ENCODE peak calls at places on chromosomes 1 and 21, in four cellular contexts. E is activated gamma-delta T cell treated with Interleukin-2 at 50 U/mL for 16 hours; F is activated B cell treated with CpG ODN at 0.5 μM for 24 hours; N is activated CD4-positive, alpha-beta T cell treated with anti-CD3 and anti-CD28 coated beads, Interleukin-2, amount 50 U/mL, for 1 hour. X is an unnamed sample.

GRCh38 chr1:192627901-192628300 is 8.0 kb upstream of the RGS13 start:
- DNase-seq in E (no peak), F (no peak), N (no peak), X (no peak)

GRCh38 chr1:47214554-47214953 is 17.5 kb downstream of the TAL1 start:
- DNase-seq in E (no peak), F (no peak), N (no peak), X (no peak)

GRCh38 chr1:246775531-246776385 is 51.5 kb downstream of the SCCPDH start:
- DNase-seq in E (no peak), F (no peak), N (no peak), X (no peak)

GRCh38 chr1:246497331-246497915 is 9.7 kb downstream of the SMYD3 start:
- DNase-seq in E (no peak), F (no peak), N (no peak), X (peak)

GRCh38 chr1:117087686-117088085 is 27.6 kb downstream of the TTF2 start:
- DNase-seq in E (no peak), F (no peak), N (no peak), X (no peak)

GRCh38 chr1:9859252-9860014 is 35.7 kb upstream of the CLSTN1 start:
- DNase-seq in E (no peak), F (no peak), N (no peak), X (no peak)

GRCh38 chr1:63350320-63350719 is 17.1 kb upstream of the ALG6 start:
- DNase-seq in E (no peak), F (no peak), N (no peak), X (no peak)

GRCh38 chr1:213986020-213986924 is 1.5 kb upstream of the PROX1 start:
- DNase-seq in E (no peak), F (no peak), N (no peak), X (no peak)

GRCh38 chr21:44911384-44912157 is 9.1 kb downstream of the ITGB2 start:
- DNase-seq in E (peak), F (no peak), N (peak), X (peak)

GRCh38 chr1:110011527-110012041 is 22.8 kb upstream of the STRIP1 start:
- DNase-seq in E (no peak), F (no peak), N (peak), X (peak)

GRCh38 chr1:213492161-213493041 is 441.4 kb downstream of the RPS6KC1 start:
- DNase-seq in E (no peak), F (no peak), N (no peak), X (no peak)

GRCh38 chr1:109760581-109761226 is 3.0 kb downstream of the EPS8L3 start:
- DNase-seq in E (no peak), F (no peak), N (no peak), X (no peak)

GRCh38 chr1:67367370-67368345 is 60.0 kb downstream of the IL12RB2 start:
- DNase-seq in E (no peak), F (no peak), N (no peak), X (no peak)

GRCh38 chr21:44365251-44365966 is 12.0 kb downstream of the TRPM2 start:
- DNase-seq in E (no peak), F (no peak), N (no peak), X (no peak)

GRCh38 chr1:248752119-248752931 is 3.2 kb downstream of the LYPD8 start:
- DNase-seq in E (no peak), F (no peak), N (no peak), X (no peak)

X was measured in effector memory CD8-positive, alpha-beta T cell.